ENCODE peak calls at places on chromosomes 2 and 18, in four cellular contexts. One of them, this sample, is unnamed.

GRCh38 chr2:174259981-174260380 is 11.6 kb upstream of the OLA1 start:
- DNase-seq in choroid plexus epithelial cell: peak; percentile 87
- DNase-seq in kidney: no peak
- DNase-seq in esophagus muscularis mucosa: no peak
- DNase-seq in this sample: peak; percentile 91

GRCh38 chr2:112032615-112033457 is 22.2 kb upstream of the TMEM87B start:
- DNase-seq in kidney: no peak
- DNase-seq in choroid plexus epithelial cell: peak; percentile 85
- DNase-seq in esophagus muscularis mucosa: peak; percentile 88
- DNase-seq in this sample: peak; percentile 84

GRCh38 chr2:85254540-85255261 is 73.1 kb downstream of the TGOLN2 start:
- DNase-seq in choroid plexus epithelial cell: no peak
- DNase-seq in kidney: no peak
- DNase-seq in esophagus muscularis mucosa: no peak
- DNase-seq in this sample: no peak

GRCh38 chr2:207296265-207296948 is 130.7 kb upstream of the KLF7 start:
- DNase-seq in kidney: no peak
- DNase-seq in esophagus muscularis mucosa: no peak
- DNase-seq in choroid plexus epithelial cell: peak; percentile 22
- DNase-seq in this sample: peak; percentile 17

GRCh38 chr2:98455494-98455976 is 10.9 kb downstream of the INPP4A start:
- DNase-seq in choroid plexus epithelial cell: peak; percentile 64
- DNase-seq in kidney: no peak
- DNase-seq in esophagus muscularis mucosa: no peak
- DNase-seq in this sample: peak; percentile 38

GRCh38 chr2:220847587-220847986 is 724.5 kb downstream of the EPHA4 start:
- DNase-seq in esophagus muscularis mucosa: no peak
- DNase-seq in choroid plexus epithelial cell: peak; percentile 49
- DNase-seq in kidney: no peak
- DNase-seq in this sample: peak; percentile 50

GRCh38 chr2:119706196-119706595 is 27.2 kb downstream of the TMEM177 start:
- DNase-seq in esophagus muscularis mucosa: no peak
- DNase-seq in kidney: no peak
- DNase-seq in choroid plexus epithelial cell: no peak
- DNase-seq in this sample: no peak

GRCh38 chr2:181752301-181752700 is 72.0 kb upstream of the NEUROD1 start:
- DNase-seq in kidney: no peak
- DNase-seq in esophagus muscularis mucosa: no peak
- DNase-seq in choroid plexus epithelial cell: no peak
- DNase-seq in this sample: peak; percentile 23

GRCh38 chr2:207847807-207848544 is 78.3 kb upstream of the FZD5 start:
- DNase-seq in choroid plexus epithelial cell: peak; percentile 62
- DNase-seq in kidney: no peak
- DNase-seq in esophagus muscularis mucosa: no peak
- DNase-seq in this sample: peak; percentile 89

GRCh38 chr18:35616074-35616473 is 34.5 kb downstream of the GALNT1 start:
- DNase-seq in esophagus muscularis mucosa: no peak
- DNase-seq in kidney: no peak
- DNase-seq in choroid plexus epithelial cell: no peak
- DNase-seq in this sample: no peak

GRCh38 chr18:51516478-51517038 is 319.1 kb upstream of the MEX3C start:
- DNase-seq in kidney: no peak
- DNase-seq in esophagus muscularis mucosa: peak; percentile 55
- DNase-seq in choroid plexus epithelial cell: no peak
- DNase-seq in this sample: no peak

GRCh38 chr18:58671941-58672565 is 788 bp downstream of the MALT1 start:
- DNase-seq in esophagus muscularis mucosa: no peak
- DNase-seq in choroid plexus epithelial cell: peak; percentile 51
- DNase-seq in kidney: no peak
- DNase-seq in this sample: peak; percentile 47

GRCh38 chr2:177784449-177784845 is 288.1 kb downstream of the PDE11A start:
- DNase-seq in kidney: no peak
- DNase-seq in choroid plexus epithelial cell: peak; percentile 90
- DNase-seq in esophagus muscularis mucosa: no peak
- DNase-seq in this sample: peak; percentile 47

GRCh38 chr2:235677276-235677788 is 183.5 kb downstream of the AGAP1 start:
- DNase-seq in kidney: no peak
- DNase-seq in esophagus muscularis mucosa: no peak
- DNase-seq in choroid plexus epithelial cell: no peak
- DNase-seq in this sample: peak; percentile 46

GRCh38 chr2:1800716-1801388 is 56.5 kb upstream of the PXDN start:
- DNase-seq in esophagus muscularis mucosa: no peak
- DNase-seq in choroid plexus epithelial cell: no peak
- DNase-seq in kidney: peak; percentile 48
- DNase-seq in this sample: no peak

GRCh38 chr2:217951521-217952247 is 51.1 kb downstream of the TNS1 start:
- DNase-seq in esophagus muscularis mucosa: no peak
- DNase-seq in choroid plexus epithelial cell: no peak
- DNase-seq in kidney: no peak
- DNase-seq in this sample: no peak

GRCh38 chr18:78422336-78422735 is 557.3 kb upstream of the SALL3 start:
- DNase-seq in kidney: no peak
- DNase-seq in esophagus muscularis mucosa: peak; percentile 74
- DNase-seq in choroid plexus epithelial cell: no peak
- DNase-seq in this sample: no peak

GRCh38 chr18:52339891-52340371 is at the start of gene DCC:
- DNase-seq in choroid plexus epithelial cell: peak; percentile 65
- DNase-seq in kidney: peak; percentile 43
- DNase-seq in esophagus muscularis mucosa: no peak
- DNase-seq in this sample: peak; percentile 61

GRCh38 chr2:144548532-144549191 is 28.7 kb upstream of the ZEB2 start:
- DNase-seq in choroid plexus epithelial cell: no peak
- DNase-seq in esophagus muscularis mucosa: no peak
- DNase-seq in kidney: no peak
- DNase-seq in this sample: no peak

GRCh38 chr2:54396107-54396506 is 60.0 kb upstream of the SPTBN1 start:
- DNase-seq in kidney: no peak
- DNase-seq in esophagus muscularis mucosa: no peak
- DNase-seq in choroid plexus epithelial cell: peak; percentile 65
- DNase-seq in this sample: peak; percentile 66

GRCh38 chr2:121529439-121530209 is 1.1 kb upstream of the RNU4ATAC start:
- DNase-seq in esophagus muscularis mucosa: peak; percentile 92
- DNase-seq in kidney: peak; percentile 90
- DNase-seq in choroid plexus epithelial cell: peak; percentile 55
- DNase-seq in this sample: peak; percentile 59

GRCh38 chr18:63192885-63193349 is 126.7 kb downstream of the BCL2 start:
- DNase-seq in esophagus muscularis mucosa: no peak
- DNase-seq in kidney: no peak
- DNase-seq in choroid plexus epithelial cell: no peak
- DNase-seq in this sample: no peak

GRCh38 chr2:58107803-58108710 is 61.5 kb downstream of the VRK2 start:
- DNase-seq in kidney: no peak
- DNase-seq in choroid plexus epithelial cell: peak; percentile 84
- DNase-seq in esophagus muscularis mucosa: no peak
- DNase-seq in this sample: peak; percentile 91

GRCh38 chr2:144936442-144936841 is 416.5 kb upstream of the ZEB2 start:
- DNase-seq in esophagus muscularis mucosa: no peak
- DNase-seq in kidney: no peak
- DNase-seq in choroid plexus epithelial cell: no peak
- DNase-seq in this sample: no peak

GRCh38 chr2:28437918-28438317 is 45.3 kb downstream of the FOSL2 start:
- DNase-seq in choroid plexus epithelial cell: no peak
- DNase-seq in kidney: no peak
- DNase-seq in esophagus muscularis mucosa: no peak
- DNase-seq in this sample: no peak

GRCh38 chr18:7931763-7932162 is 364.6 kb downstream of the PTPRM start:
- DNase-seq in choroid plexus epithelial cell: no peak
- DNase-seq in esophagus muscularis mucosa: no peak
- DNase-seq in kidney: no peak
- DNase-seq in this sample: no peak

GRCh38 chr18:7924616-7925015 is 357.5 kb downstream of the PTPRM start:
- DNase-seq in choroid plexus epithelial cell: no peak
- DNase-seq in kidney: no peak
- DNase-seq in esophagus muscularis mucosa: no peak
- DNase-seq in this sample: no peak

GRCh38 chr18:7923105-7923504 is 356.0 kb downstream of the PTPRM start:
- DNase-seq in kidney: no peak
- DNase-seq in esophagus muscularis mucosa: no peak
- DNase-seq in choroid plexus epithelial cell: no peak
- DNase-seq in this sample: no peak

GRCh38 chr18:7926526-7926925 is 359.4 kb downstream of the PTPRM start:
- DNase-seq in kidney: no peak
- DNase-seq in esophagus muscularis mucosa: no peak
- DNase-seq in choroid plexus epithelial cell: peak; percentile 43
- DNase-seq in this sample: no peak

DNA sequence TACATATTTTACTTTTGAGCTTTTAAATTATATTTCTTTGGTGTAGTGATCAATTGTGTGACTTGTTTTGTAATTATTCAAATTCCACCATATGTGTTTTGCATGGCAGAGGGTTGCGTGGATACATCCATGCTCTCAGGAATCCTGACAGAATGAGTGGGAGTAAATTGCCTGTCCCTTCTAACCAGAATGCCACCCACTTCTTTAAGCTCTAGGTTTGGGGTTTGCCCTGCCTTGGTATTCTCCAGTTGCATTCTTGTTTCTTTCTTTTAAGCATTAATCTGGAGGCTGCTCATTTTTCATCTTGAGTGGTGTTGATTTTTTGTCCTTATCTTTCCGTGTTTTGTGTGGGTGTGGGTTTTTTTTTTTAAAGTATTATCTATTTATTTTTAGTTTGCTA is 360.0 kb downstream of the PTPRM start:
- DNase-seq in choroid plexus epithelial cell: peak; percentile 41
- DNase-seq in kidney: no peak
- DNase-seq in esophagus muscularis mucosa: no peak
- DNase-seq in this sample: no peak
- H3K4me3 ChIP-seq in choroid plexus epithelial cell: no peak overlapping the region
- H3K4me3 ChIP-seq in kidney: no peak overlapping the region
- H3K4me3 ChIP-seq in esophagus muscularis mucosa: no peak overlapping the region
- H3K4me3 ChIP-seq in this sample: no peak overlapping the region

GRCh38 chr18:45664824-45665763 is 49.8 kb downstream of the SLC14A2 start:
- DNase-seq in choroid plexus epithelial cell: peak; percentile 81
- DNase-seq in esophagus muscularis mucosa: no peak
- DNase-seq in kidney: no peak
- DNase-seq in this sample: peak; percentile 76
- TF ChIP-seq CTCF in choroid plexus epithelial cell: peak; percentile 98
- TF ChIP-seq CTCF in esophagus muscularis mucosa: peak; percentile 97
- TF ChIP-seq CTCF in kidney: peak; percentile 96
- TF ChIP-seq CTCF in this sample: peak; percentile 96

GRCh38 chr2:48343571-48344440 is 186.1 kb upstream of the STON1 start:
- DNase-seq in choroid plexus epithelial cell: peak; percentile 93
- DNase-seq in kidney: no peak
- DNase-seq in esophagus muscularis mucosa: no peak
- DNase-seq in this sample: peak; percentile 83
- H3K4me3 ChIP-seq in choroid plexus epithelial cell: peak overlapping the region; percentile 36
- H3K4me3 ChIP-seq in kidney: peak overlapping the region; percentile 48
- H3K4me3 ChIP-seq in esophagus muscularis mucosa: peak overlapping the region; percentile 15
- H3K4me3 ChIP-seq in this sample: peak overlapping the region; percentile 54

GRCh38 chr2:48600917-48601316 is 16.7 kb upstream of the GTF2A1L start:
- DNase-seq in esophagus muscularis mucosa: no peak
- DNase-seq in choroid plexus epithelial cell: peak; percentile 27
- DNase-seq in kidney: no peak
- DNase-seq in this sample: peak; percentile 60

GRCh38 chr2:48605482-48606175 is 12.0 kb upstream of the GTF2A1L start:
- DNase-seq in esophagus muscularis mucosa: no peak
- DNase-seq in kidney: no peak
- DNase-seq in choroid plexus epithelial cell: no peak
- DNase-seq in this sample: peak; percentile 17

GRCh38 chr2:48600204-48600813 is 17.3 kb upstream of the GTF2A1L start:
- DNase-seq in kidney: no peak
- DNase-seq in esophagus muscularis mucosa: no peak
- DNase-seq in choroid plexus epithelial cell: peak; percentile 64
- DNase-seq in this sample: peak; percentile 70

GRCh38 chr2:48601349-48601748 is 16.3 kb upstream of the GTF2A1L start:
- DNase-seq in esophagus muscularis mucosa: no peak
- DNase-seq in choroid plexus epithelial cell: peak; percentile 43
- DNase-seq in kidney: no peak
- DNase-seq in this sample: peak; percentile 12
- TF ChIP-seq CTCF in esophagus muscularis mucosa: peak; percentile 13
- TF ChIP-seq CTCF in choroid plexus epithelial cell: peak; percentile 74
- TF ChIP-seq CTCF in kidney: peak; percentile 2
- TF ChIP-seq CTCF in this sample: peak; percentile 47

GRCh38 chr2:169738566-169739229 is 5.1 kb downstream of the KLHL23 start:
- DNase-seq in esophagus muscularis mucosa: no peak
- DNase-seq in choroid plexus epithelial cell: no peak
- DNase-seq in kidney: no peak
- DNase-seq in this sample: no peak

GRCh38 chr2:169734172-169734847 is 678 bp downstream of the KLHL23 start:
- DNase-seq in choroid plexus epithelial cell: peak; percentile 23
- DNase-seq in esophagus muscularis mucosa: no peak
- DNase-seq in kidney: no peak
- DNase-seq in this sample: no peak

GRCh38 chr2:169732583-169733358 is 861 bp upstream of the KLHL23 start:
- DNase-seq in kidney: no peak
- DNase-seq in esophagus muscularis mucosa: peak; percentile 89
- DNase-seq in choroid plexus epithelial cell: no peak
- DNase-seq in this sample: no peak

GRCh38 chr2:169736902-169737301 is 3.3 kb downstream of the KLHL23 start:
- DNase-seq in esophagus muscularis mucosa: no peak
- DNase-seq in kidney: no peak
- DNase-seq in choroid plexus epithelial cell: peak; percentile 34
- DNase-seq in this sample: no peak

DNA sequence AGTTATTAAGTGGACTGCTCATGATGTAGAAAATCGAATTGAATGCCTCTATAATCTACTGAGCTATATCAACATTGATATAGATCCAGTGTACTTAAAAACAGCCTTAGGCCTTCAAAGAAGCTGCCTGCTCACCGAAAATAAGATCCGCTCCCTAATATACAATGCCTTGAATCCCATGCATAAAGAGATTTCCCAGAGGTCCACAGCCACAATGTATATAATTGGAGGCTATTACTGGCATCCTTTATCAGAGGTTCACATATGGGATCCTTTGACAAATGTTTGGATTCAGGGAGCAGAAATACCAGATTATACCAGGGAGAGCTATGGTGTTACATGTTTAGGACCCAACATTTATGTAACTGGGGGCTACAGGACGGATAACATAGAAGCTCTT is 2.0 kb downstream of the KLHL23 start:
- DNase-seq in esophagus muscularis mucosa: no peak
- DNase-seq in kidney: no peak
- DNase-seq in choroid plexus epithelial cell: no peak
- DNase-seq in this sample: no peak
- H3K4me3 ChIP-seq in esophagus muscularis mucosa: peak overlapping the region; percentile 67
- H3K4me3 ChIP-seq in kidney: peak overlapping the region; percentile 9
- H3K4me3 ChIP-seq in choroid plexus epithelial cell: no peak overlapping the region
- H3K4me3 ChIP-seq in this sample: no peak overlapping the region

GRCh38 chr2:660029-660428 is 17.2 kb downstream of the TMEM18 start:
- DNase-seq in choroid plexus epithelial cell: no peak
- DNase-seq in kidney: no peak
- DNase-seq in esophagus muscularis mucosa: no peak
- DNase-seq in this sample: no peak

GRCh38 chr2:660477-661214 is 16.6 kb downstream of the TMEM18 start:
- DNase-seq in esophagus muscularis mucosa: no peak
- DNase-seq in choroid plexus epithelial cell: no peak
- DNase-seq in kidney: no peak
- DNase-seq in this sample: no peak

GRCh38 chr2:657766-658165 is 19.4 kb downstream of the TMEM18 start:
- DNase-seq in esophagus muscularis mucosa: no peak
- DNase-seq in kidney: no peak
- DNase-seq in choroid plexus epithelial cell: no peak
- DNase-seq in this sample: no peak

GRCh38 chr2:656676-657075 is 20.5 kb downstream of the TMEM18 start:
- DNase-seq in choroid plexus epithelial cell: no peak
- DNase-seq in esophagus muscularis mucosa: no peak
- DNase-seq in kidney: no peak
- DNase-seq in this sample: no peak

GRCh38 chr2:658426-658825 is 18.8 kb downstream of the TMEM18 start:
- DNase-seq in kidney: no peak
- DNase-seq in choroid plexus epithelial cell: no peak
- DNase-seq in esophagus muscularis mucosa: no peak
- DNase-seq in this sample: no peak
- TF ChIP-seq CTCF in kidney: no peak
- TF ChIP-seq CTCF in choroid plexus epithelial cell: no peak
- TF ChIP-seq CTCF in esophagus muscularis mucosa: no peak
- TF ChIP-seq CTCF in this sample: no peak

GRCh38 chr18:69980982-69981804 is 33.5 kb upstream of the CD226 start:
- DNase-seq in choroid plexus epithelial cell: no peak
- DNase-seq in kidney: no peak
- DNase-seq in esophagus muscularis mucosa: no peak
- DNase-seq in this sample: no peak
- H3K4me3 ChIP-seq in choroid plexus epithelial cell: no peak overlapping the region
- H3K4me3 ChIP-seq in kidney: no peak overlapping the region
- H3K4me3 ChIP-seq in esophagus muscularis mucosa: no peak overlapping the region
- H3K4me3 ChIP-seq in this sample: no peak overlapping the region

This sample was measured in fibroblast of pulmonary artery.